ENCODE peak calls at places on chromosomes 3 and 15, in ten cellular contexts. One of them, this sample, is unnamed.

GRCh38 chr15:56805466-56806146 is 72.3 kb upstream of the ZNF280D start:
- DNase-seq in lower lobe of right lung: no peak
- DNase-seq in endodermal cell: peak; percentile 70
- DNase-seq in CD4-positive, CD25-positive, alpha-beta regulatory T cell: no peak
- DNase-seq in IMR-90: peak; percentile 87
- DNase-seq in GM12878: no peak
- DNase-seq in stomach: no peak
- DNase-seq in tibial artery: peak; percentile 50
- DNase-seq in uterus: peak; percentile 59
- DNase-seq in A549: peak; percentile 67
- DNase-seq in this sample: no peak

GRCh38 chr3:51668756-51669155 is 2.3 kb upstream of the TEX264 start:
- DNase-seq in CD4-positive, CD25-positive, alpha-beta regulatory T cell: no peak
- DNase-seq in uterus: no peak
- DNase-seq in endodermal cell: no peak
- DNase-seq in A549: no peak
- DNase-seq in stomach: no peak
- DNase-seq in tibial artery: no peak
- DNase-seq in lower lobe of right lung: no peak
- DNase-seq in IMR-90: peak; percentile 58
- DNase-seq in GM12878: no peak
- DNase-seq in this sample: no peak

GRCh38 chr3:195906865-195907729 is 1.3 kb downstream of the TNK2 start:
- DNase-seq in A549: no peak
- DNase-seq in stomach: peak; percentile 62
- DNase-seq in GM12878: peak; percentile 76
- DNase-seq in tibial artery: no peak
- DNase-seq in CD4-positive, CD25-positive, alpha-beta regulatory T cell: peak; percentile 81
- DNase-seq in endodermal cell: peak; percentile 77
- DNase-seq in uterus: no peak
- DNase-seq in lower lobe of right lung: peak; percentile 81
- DNase-seq in IMR-90: peak; percentile 19
- DNase-seq in this sample: peak; percentile 80

GRCh38 chr3:62605413-62606068 is 232.2 kb upstream of the FEZF2 start:
- DNase-seq in A549: no peak
- DNase-seq in lower lobe of right lung: no peak
- DNase-seq in CD4-positive, CD25-positive, alpha-beta regulatory T cell: no peak
- DNase-seq in tibial artery: no peak
- DNase-seq in endodermal cell: no peak
- DNase-seq in GM12878: no peak
- DNase-seq in uterus: no peak
- DNase-seq in stomach: no peak
- DNase-seq in IMR-90: no peak
- DNase-seq in this sample: no peak

GRCh38 chr3:127324913-127325629 is 37.2 kb upstream of the PRR20G start:
- DNase-seq in GM12878: no peak
- DNase-seq in tibial artery: no peak
- DNase-seq in IMR-90: no peak
- DNase-seq in endodermal cell: no peak
- DNase-seq in CD4-positive, CD25-positive, alpha-beta regulatory T cell: no peak
- DNase-seq in stomach: no peak
- DNase-seq in lower lobe of right lung: no peak
- DNase-seq in A549: no peak
- DNase-seq in uterus: no peak
- DNase-seq in this sample: no peak

GRCh38 chr3:133445111-133445510 is 45.3 kb downstream of the BFSP2 start:
- DNase-seq in lower lobe of right lung: no peak
- DNase-seq in CD4-positive, CD25-positive, alpha-beta regulatory T cell: no peak
- DNase-seq in tibial artery: no peak
- DNase-seq in IMR-90: no peak
- DNase-seq in endodermal cell: no peak
- DNase-seq in uterus: no peak
- DNase-seq in stomach: no peak
- DNase-seq in A549: no peak
- DNase-seq in GM12878: no peak
- DNase-seq in this sample: no peak

GRCh38 chr3:170709046-170709445 is 123.2 kb upstream of the SLC7A14 start:
- DNase-seq in stomach: no peak
- DNase-seq in uterus: no peak
- DNase-seq in A549: no peak
- DNase-seq in lower lobe of right lung: no peak
- DNase-seq in GM12878: no peak
- DNase-seq in tibial artery: no peak
- DNase-seq in endodermal cell: no peak
- DNase-seq in IMR-90: peak; percentile 96
- DNase-seq in CD4-positive, CD25-positive, alpha-beta regulatory T cell: no peak
- DNase-seq in this sample: no peak

GRCh38 chr3:20043825-20044224 is 3.6 kb downstream of the KAT2B start:
- DNase-seq in tibial artery: no peak
- DNase-seq in A549: no peak
- DNase-seq in IMR-90: no peak
- DNase-seq in stomach: no peak
- DNase-seq in uterus: no peak
- DNase-seq in lower lobe of right lung: no peak
- DNase-seq in GM12878: no peak
- DNase-seq in CD4-positive, CD25-positive, alpha-beta regulatory T cell: no peak
- DNase-seq in endodermal cell: no peak
- DNase-seq in this sample: no peak

GRCh38 chr15:38559908-38560307 is 4.7 kb downstream of the RASGRP1 start:
- DNase-seq in GM12878: no peak
- DNase-seq in endodermal cell: no peak
- DNase-seq in tibial artery: no peak
- DNase-seq in stomach: no peak
- DNase-seq in CD4-positive, CD25-positive, alpha-beta regulatory T cell: no peak
- DNase-seq in uterus: no peak
- DNase-seq in IMR-90: no peak
- DNase-seq in A549: no peak
- DNase-seq in lower lobe of right lung: no peak
- DNase-seq in this sample: no peak

GRCh38 chr3:7854721-7855120 is 646.9 kb upstream of the LMCD1 start:
- DNase-seq in A549: no peak
- DNase-seq in lower lobe of right lung: no peak
- DNase-seq in stomach: no peak
- DNase-seq in uterus: no peak
- DNase-seq in IMR-90: no peak
- DNase-seq in CD4-positive, CD25-positive, alpha-beta regulatory T cell: no peak
- DNase-seq in endodermal cell: peak; percentile 65
- DNase-seq in GM12878: no peak
- DNase-seq in tibial artery: no peak
- DNase-seq in this sample: no peak

GRCh38 chr15:75213768-75214221 is 12.1 kb downstream of the C15orf39 start:
- DNase-seq in GM12878: no peak
- DNase-seq in stomach: no peak
- DNase-seq in tibial artery: no peak
- DNase-seq in A549: no peak
- DNase-seq in CD4-positive, CD25-positive, alpha-beta regulatory T cell: no peak
- DNase-seq in uterus: no peak
- DNase-seq in lower lobe of right lung: no peak
- DNase-seq in endodermal cell: no peak
- DNase-seq in IMR-90: no peak
- DNase-seq in this sample: no peak

GRCh38 chr15:75213212-75213767 is 11.6 kb downstream of the C15orf39 start:
- DNase-seq in GM12878: no peak
- DNase-seq in CD4-positive, CD25-positive, alpha-beta regulatory T cell: no peak
- DNase-seq in IMR-90: no peak
- DNase-seq in tibial artery: no peak
- DNase-seq in A549: no peak
- DNase-seq in uterus: no peak
- DNase-seq in stomach: no peak
- DNase-seq in endodermal cell: no peak
- DNase-seq in lower lobe of right lung: no peak
- DNase-seq in this sample: no peak

GRCh38 chr15:75214293-75215096 is 12.8 kb downstream of the C15orf39 start:
- DNase-seq in uterus: no peak
- DNase-seq in lower lobe of right lung: no peak
- DNase-seq in tibial artery: no peak
- DNase-seq in A549: no peak
- DNase-seq in CD4-positive, CD25-positive, alpha-beta regulatory T cell: no peak
- DNase-seq in stomach: no peak
- DNase-seq in endodermal cell: no peak
- DNase-seq in GM12878: no peak
- DNase-seq in IMR-90: no peak
- DNase-seq in this sample: no peak

GRCh38 chr15:75217012-75217411 is 15.3 kb downstream of the C15orf39 start:
- DNase-seq in endodermal cell: no peak
- DNase-seq in CD4-positive, CD25-positive, alpha-beta regulatory T cell: no peak
- DNase-seq in uterus: no peak
- DNase-seq in A549: no peak
- DNase-seq in lower lobe of right lung: no peak
- DNase-seq in GM12878: no peak
- DNase-seq in stomach: no peak
- DNase-seq in tibial artery: no peak
- DNase-seq in IMR-90: no peak
- DNase-seq in this sample: no peak

GRCh38 chr15:75215107-75216004 is 13.7 kb downstream of the C15orf39 start:
- DNase-seq in GM12878: no peak
- DNase-seq in CD4-positive, CD25-positive, alpha-beta regulatory T cell: no peak
- DNase-seq in endodermal cell: no peak
- DNase-seq in A549: no peak
- DNase-seq in tibial artery: no peak
- DNase-seq in uterus: no peak
- DNase-seq in lower lobe of right lung: no peak
- DNase-seq in IMR-90: no peak
- DNase-seq in stomach: no peak
- DNase-seq in this sample: no peak
- H3K4me1 ChIP-seq in GM12878: peaks cover 17% of the 10 kb centered on the region
- H3K4me1 ChIP-seq in CD4-positive, CD25-positive, alpha-beta regulatory T cell: peaks cover 4% of the 10 kb centered on the region
- H3K4me1 ChIP-seq in endodermal cell: no peaks in the 10 kb centered on the region
- H3K4me1 ChIP-seq in A549: no peaks in the 10 kb centered on the region
- H3K4me1 ChIP-seq in tibial artery: peaks cover 14% of the 10 kb centered on the region
- H3K4me1 ChIP-seq in uterus: no peaks in the 10 kb centered on the region
- H3K4me1 ChIP-seq in lower lobe of right lung: peaks cover 12% of the 10 kb centered on the region
- H3K4me1 ChIP-seq in IMR-90: no peaks in the 10 kb centered on the region
- H3K4me1 ChIP-seq in stomach: peaks cover 15% of the 10 kb centered on the region
- H3K4me1 ChIP-seq in this sample: no peaks in the 10 kb centered on the region

GRCh38 chr15:32853667-32854066 is 135.9 kb downstream of the GREM1 start:
- DNase-seq in stomach: no peak
- DNase-seq in CD4-positive, CD25-positive, alpha-beta regulatory T cell: no peak
- DNase-seq in uterus: no peak
- DNase-seq in lower lobe of right lung: no peak
- DNase-seq in IMR-90: no peak
- DNase-seq in A549: no peak
- DNase-seq in tibial artery: no peak
- DNase-seq in GM12878: no peak
- DNase-seq in endodermal cell: peak; percentile 81
- DNase-seq in this sample: no peak
- H3K4me1 ChIP-seq in stomach: peaks cover 6% of the 10 kb centered on the region
- H3K4me1 ChIP-seq in CD4-positive, CD25-positive, alpha-beta regulatory T cell: no peaks in the 10 kb centered on the region
- H3K4me1 ChIP-seq in uterus: no peaks in the 10 kb centered on the region
- H3K4me1 ChIP-seq in lower lobe of right lung: no peaks in the 10 kb centered on the region
- H3K4me1 ChIP-seq in IMR-90: peaks cover 25% of the 10 kb centered on the region
- H3K4me1 ChIP-seq in A549: peaks cover 82% of the 10 kb centered on the region
- H3K4me1 ChIP-seq in tibial artery: peaks cover 15% of the 10 kb centered on the region
- H3K4me1 ChIP-seq in GM12878: no peaks in the 10 kb centered on the region
- H3K4me1 ChIP-seq in endodermal cell: no peaks in the 10 kb centered on the region
- H3K4me1 ChIP-seq in this sample: no peaks in the 10 kb centered on the region

GRCh38 chr3:28088811-28089526 is 152.4 kb upstream of the CMC1 start:
- DNase-seq in IMR-90: no peak
- DNase-seq in A549: no peak
- DNase-seq in tibial artery: no peak
- DNase-seq in GM12878: no peak
- DNase-seq in lower lobe of right lung: no peak
- DNase-seq in stomach: no peak
- DNase-seq in endodermal cell: no peak
- DNase-seq in uterus: no peak
- DNase-seq in CD4-positive, CD25-positive, alpha-beta regulatory T cell: no peak
- DNase-seq in this sample: no peak

DNA sequence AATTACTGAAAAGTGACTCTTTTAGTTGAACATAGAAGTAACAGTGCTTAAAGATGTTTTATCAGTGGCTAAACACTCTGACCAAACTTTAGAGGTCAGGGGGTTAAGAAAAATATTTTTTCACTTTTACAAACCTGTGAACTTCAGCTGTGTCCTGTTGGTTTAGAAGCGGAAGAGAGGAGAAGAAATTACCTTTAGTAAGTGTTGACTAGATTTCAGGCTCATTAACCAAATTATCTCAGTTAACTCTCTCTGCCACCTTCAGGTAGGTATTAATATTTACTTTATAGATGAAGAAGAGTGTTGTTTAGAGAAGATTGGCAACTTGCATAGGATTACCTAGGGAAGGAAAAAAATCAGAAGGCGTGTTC is 151.9 kb upstream of the CMC1 start:
- DNase-seq in GM12878: no peak
- DNase-seq in A549: no peak
- DNase-seq in lower lobe of right lung: no peak
- DNase-seq in IMR-90: no peak
- DNase-seq in CD4-positive, CD25-positive, alpha-beta regulatory T cell: peak; percentile 2
- DNase-seq in stomach: no peak
- DNase-seq in uterus: no peak
- DNase-seq in endodermal cell: no peak
- DNase-seq in tibial artery: no peak
- DNase-seq in this sample: no peak
- H3K4me1 ChIP-seq in GM12878: no peaks in the 10 kb centered on the region
- H3K4me1 ChIP-seq in A549: no peaks in the 10 kb centered on the region
- H3K4me1 ChIP-seq in lower lobe of right lung: no peaks in the 10 kb centered on the region
- H3K4me1 ChIP-seq in IMR-90: no peaks in the 10 kb centered on the region
- H3K4me1 ChIP-seq in CD4-positive, CD25-positive, alpha-beta regulatory T cell: no peaks in the 10 kb centered on the region
- H3K4me1 ChIP-seq in stomach: no peaks in the 10 kb centered on the region
- H3K4me1 ChIP-seq in uterus: no peaks in the 10 kb centered on the region
- H3K4me1 ChIP-seq in endodermal cell: no peaks in the 10 kb centered on the region
- H3K4me1 ChIP-seq in tibial artery: no peaks in the 10 kb centered on the region
- H3K4me1 ChIP-seq in this sample: no peaks in the 10 kb centered on the region

GRCh38 chr3:30614943-30615342 is 8.5 kb downstream of the TGFBR2 start:
- DNase-seq in lower lobe of right lung: no peak
- DNase-seq in IMR-90: no peak
- DNase-seq in A549: no peak
- DNase-seq in endodermal cell: no peak
- DNase-seq in uterus: no peak
- DNase-seq in tibial artery: no peak
- DNase-seq in CD4-positive, CD25-positive, alpha-beta regulatory T cell: no peak
- DNase-seq in stomach: no peak
- DNase-seq in GM12878: no peak
- DNase-seq in this sample: no peak

GRCh38 chr3:30611613-30612421 is 5.4 kb downstream of the TGFBR2 start:
- DNase-seq in stomach: no peak
- DNase-seq in CD4-positive, CD25-positive, alpha-beta regulatory T cell: no peak
- DNase-seq in IMR-90: peak; percentile 60
- DNase-seq in tibial artery: no peak
- DNase-seq in lower lobe of right lung: no peak
- DNase-seq in A549: peak; percentile 57
- DNase-seq in uterus: no peak
- DNase-seq in endodermal cell: no peak
- DNase-seq in GM12878: no peak
- DNase-seq in this sample: no peak

GRCh38 chr3:30614373-30614772 is 8.0 kb downstream of the TGFBR2 start:
- DNase-seq in CD4-positive, CD25-positive, alpha-beta regulatory T cell: no peak
- DNase-seq in stomach: no peak
- DNase-seq in IMR-90: no peak
- DNase-seq in GM12878: no peak
- DNase-seq in tibial artery: no peak
- DNase-seq in A549: no peak
- DNase-seq in endodermal cell: no peak
- DNase-seq in lower lobe of right lung: no peak
- DNase-seq in uterus: no peak
- DNase-seq in this sample: no peak

GRCh38 chr3:30612422-30613134 is 6.2 kb downstream of the TGFBR2 start:
- DNase-seq in tibial artery: no peak
- DNase-seq in uterus: no peak
- DNase-seq in endodermal cell: no peak
- DNase-seq in stomach: no peak
- DNase-seq in A549: no peak
- DNase-seq in IMR-90: no peak
- DNase-seq in CD4-positive, CD25-positive, alpha-beta regulatory T cell: no peak
- DNase-seq in GM12878: no peak
- DNase-seq in lower lobe of right lung: no peak
- DNase-seq in this sample: no peak

GRCh38 chr3:30613135-30613825 is 6.9 kb downstream of the TGFBR2 start:
- DNase-seq in CD4-positive, CD25-positive, alpha-beta regulatory T cell: no peak
- DNase-seq in IMR-90: no peak
- DNase-seq in lower lobe of right lung: no peak
- DNase-seq in endodermal cell: no peak
- DNase-seq in A549: no peak
- DNase-seq in GM12878: no peak
- DNase-seq in uterus: no peak
- DNase-seq in tibial artery: no peak
- DNase-seq in stomach: no peak
- DNase-seq in this sample: no peak
- H3K4me1 ChIP-seq in CD4-positive, CD25-positive, alpha-beta regulatory T cell: peaks cover 82% of the 10 kb centered on the region
- H3K4me1 ChIP-seq in IMR-90: peaks cover 22% of the 10 kb centered on the region
- H3K4me1 ChIP-seq in lower lobe of right lung: peaks cover 88% of the 10 kb centered on the region
- H3K4me1 ChIP-seq in endodermal cell: no peaks in the 10 kb centered on the region
- H3K4me1 ChIP-seq in A549: peaks cover 97% of the 10 kb centered on the region
- H3K4me1 ChIP-seq in GM12878: no peaks in the 10 kb centered on the region
- H3K4me1 ChIP-seq in uterus: no peaks in the 10 kb centered on the region
- H3K4me1 ChIP-seq in tibial artery: peaks cover 98% of the 10 kb centered on the region
- H3K4me1 ChIP-seq in stomach: peaks cover 98% of the 10 kb centered on the region
- H3K4me1 ChIP-seq in this sample: peaks cover 49% of the 10 kb centered on the region

This sample was measured in Peyer's patch.